ENCODE peak calls at places on chromosomes 1 and 21, in seven cellular contexts. One of them, this sample, is unnamed.

GRCh38 chr1:229408458-229409037 is 25.3 kb downstream of the ACTA1 start:
- DNase-seq in stimulated activated CD4-positive, alpha-beta T cell treated with anti-CD3 and anti-CD28 coated beads, Interleukin-4, amount 100 ng/mL, for 48 hours: no peak
- DNase-seq in activated CD4-positive, CD25-positive, alpha-beta regulatory T cell treated with anti-CD3 and anti-CD28 coated beads, Interleukin-2, amount 50 U/mL, for 72 hours: no peak
- DNase-seq in fibroblast of the conjunctiva: no peak
- DNase-seq in mesenchymal stem cell: peak
- DNase-seq in ovary: no peak
- DNase-seq in COR-L47: no peak
- DNase-seq in this sample: no peak

GRCh38 chr1:115183711-115184259 is 94.5 kb upstream of the TSPAN2 start:
- DNase-seq in mesenchymal stem cell: no peak
- DNase-seq in activated CD4-positive, CD25-positive, alpha-beta regulatory T cell treated with anti-CD3 and anti-CD28 coated beads, Interleukin-2, amount 50 U/mL, for 72 hours: no peak
- DNase-seq in stimulated activated CD4-positive, alpha-beta T cell treated with anti-CD3 and anti-CD28 coated beads, Interleukin-4, amount 100 ng/mL, for 48 hours: no peak
- DNase-seq in COR-L47: no peak
- DNase-seq in fibroblast of the conjunctiva: no peak
- DNase-seq in ovary: peak
- DNase-seq in this sample: no peak

GRCh38 chr21:20996421-20997307 is 1.5 kb upstream of the NCAM2 start:
- DNase-seq in fibroblast of the conjunctiva: no peak
- DNase-seq in ovary: no peak
- DNase-seq in activated CD4-positive, CD25-positive, alpha-beta regulatory T cell treated with anti-CD3 and anti-CD28 coated beads, Interleukin-2, amount 50 U/mL, for 72 hours: no peak
- DNase-seq in mesenchymal stem cell: peak
- DNase-seq in COR-L47: no peak
- DNase-seq in stimulated activated CD4-positive, alpha-beta T cell treated with anti-CD3 and anti-CD28 coated beads, Interleukin-4, amount 100 ng/mL, for 48 hours: no peak
- DNase-seq in this sample: no peak

GRCh38 chr1:22428672-22429071 is 23.0 kb upstream of the ZBTB40 start:
- DNase-seq in activated CD4-positive, CD25-positive, alpha-beta regulatory T cell treated with anti-CD3 and anti-CD28 coated beads, Interleukin-2, amount 50 U/mL, for 72 hours: no peak
- DNase-seq in ovary: no peak
- DNase-seq in fibroblast of the conjunctiva: peak
- DNase-seq in mesenchymal stem cell: peak
- DNase-seq in COR-L47: peak
- DNase-seq in stimulated activated CD4-positive, alpha-beta T cell treated with anti-CD3 and anti-CD28 coated beads, Interleukin-4, amount 100 ng/mL, for 48 hours: no peak
- DNase-seq in this sample: no peak

GRCh38 chr1:190475394-190476250 is 2.0 kb downstream of the BRINP3 start:
- DNase-seq in activated CD4-positive, CD25-positive, alpha-beta regulatory T cell treated with anti-CD3 and anti-CD28 coated beads, Interleukin-2, amount 50 U/mL, for 72 hours: no peak
- DNase-seq in stimulated activated CD4-positive, alpha-beta T cell treated with anti-CD3 and anti-CD28 coated beads, Interleukin-4, amount 100 ng/mL, for 48 hours: no peak
- DNase-seq in fibroblast of the conjunctiva: no peak
- DNase-seq in mesenchymal stem cell: no peak
- DNase-seq in ovary: no peak
- DNase-seq in COR-L47: no peak
- DNase-seq in this sample: no peak

GRCh38 chr1:201022824-201023516 is 544 bp downstream of the KIF21B start:
- DNase-seq in mesenchymal stem cell: peak
- DNase-seq in activated CD4-positive, CD25-positive, alpha-beta regulatory T cell treated with anti-CD3 and anti-CD28 coated beads, Interleukin-2, amount 50 U/mL, for 72 hours: no peak
- DNase-seq in stimulated activated CD4-positive, alpha-beta T cell treated with anti-CD3 and anti-CD28 coated beads, Interleukin-4, amount 100 ng/mL, for 48 hours: peak
- DNase-seq in fibroblast of the conjunctiva: no peak
- DNase-seq in ovary: no peak
- DNase-seq in COR-L47: peak
- DNase-seq in this sample: no peak

GRCh38 chr21:25638634-25639166 is 358 bp upstream of the JAM2 start:
- DNase-seq in mesenchymal stem cell: peak
- DNase-seq in ovary: no peak
- DNase-seq in fibroblast of the conjunctiva: no peak
- DNase-seq in activated CD4-positive, CD25-positive, alpha-beta regulatory T cell treated with anti-CD3 and anti-CD28 coated beads, Interleukin-2, amount 50 U/mL, for 72 hours: no peak
- DNase-seq in stimulated activated CD4-positive, alpha-beta T cell treated with anti-CD3 and anti-CD28 coated beads, Interleukin-4, amount 100 ng/mL, for 48 hours: no peak
- DNase-seq in COR-L47: no peak
- DNase-seq in this sample: no peak

GRCh38 chr1:157472302-157472701 is 80.0 kb downstream of the FCRL5 start:
- DNase-seq in stimulated activated CD4-positive, alpha-beta T cell treated with anti-CD3 and anti-CD28 coated beads, Interleukin-4, amount 100 ng/mL, for 48 hours: no peak
- DNase-seq in ovary: no peak
- DNase-seq in COR-L47: peak
- DNase-seq in activated CD4-positive, CD25-positive, alpha-beta regulatory T cell treated with anti-CD3 and anti-CD28 coated beads, Interleukin-2, amount 50 U/mL, for 72 hours: no peak
- DNase-seq in fibroblast of the conjunctiva: no peak
- DNase-seq in mesenchymal stem cell: no peak
- DNase-seq in this sample: no peak

GRCh38 chr1:23732363-23733224 is 10.7 kb upstream of the ELOA start:
- DNase-seq in mesenchymal stem cell: no peak
- DNase-seq in stimulated activated CD4-positive, alpha-beta T cell treated with anti-CD3 and anti-CD28 coated beads, Interleukin-4, amount 100 ng/mL, for 48 hours: no peak
- DNase-seq in fibroblast of the conjunctiva: no peak
- DNase-seq in activated CD4-positive, CD25-positive, alpha-beta regulatory T cell treated with anti-CD3 and anti-CD28 coated beads, Interleukin-2, amount 50 U/mL, for 72 hours: no peak
- DNase-seq in ovary: no peak
- DNase-seq in COR-L47: no peak
- DNase-seq in this sample: no peak

GRCh38 chr1:167248707-167249642 is 28.3 kb downstream of the POU2F1 start:
- DNase-seq in activated CD4-positive, CD25-positive, alpha-beta regulatory T cell treated with anti-CD3 and anti-CD28 coated beads, Interleukin-2, amount 50 U/mL, for 72 hours: no peak
- DNase-seq in stimulated activated CD4-positive, alpha-beta T cell treated with anti-CD3 and anti-CD28 coated beads, Interleukin-4, amount 100 ng/mL, for 48 hours: no peak
- DNase-seq in COR-L47: no peak
- DNase-seq in ovary: no peak
- DNase-seq in mesenchymal stem cell: no peak
- DNase-seq in fibroblast of the conjunctiva: no peak
- DNase-seq in this sample: no peak

GRCh38 chr1:21439721-21440629 is at the start of gene NBPF3:
- DNase-seq in fibroblast of the conjunctiva: peak
- DNase-seq in stimulated activated CD4-positive, alpha-beta T cell treated with anti-CD3 and anti-CD28 coated beads, Interleukin-4, amount 100 ng/mL, for 48 hours: peak
- DNase-seq in activated CD4-positive, CD25-positive, alpha-beta regulatory T cell treated with anti-CD3 and anti-CD28 coated beads, Interleukin-2, amount 50 U/mL, for 72 hours: peak
- DNase-seq in mesenchymal stem cell: peak
- DNase-seq in ovary: peak
- DNase-seq in COR-L47: peak
- DNase-seq in this sample: peak

GRCh38 chr1:90717665-90718410 is 736 bp upstream of the BARHL2 start:
- DNase-seq in fibroblast of the conjunctiva: no peak
- DNase-seq in mesenchymal stem cell: peak
- DNase-seq in stimulated activated CD4-positive, alpha-beta T cell treated with anti-CD3 and anti-CD28 coated beads, Interleukin-4, amount 100 ng/mL, for 48 hours: no peak
- DNase-seq in COR-L47: peak
- DNase-seq in activated CD4-positive, CD25-positive, alpha-beta regulatory T cell treated with anti-CD3 and anti-CD28 coated beads, Interleukin-2, amount 50 U/mL, for 72 hours: no peak
- DNase-seq in ovary: no peak
- DNase-seq in this sample: no peak

GRCh38 chr21:42590431-42591131 is 62.8 kb upstream of the PDE9A start:
- DNase-seq in stimulated activated CD4-positive, alpha-beta T cell treated with anti-CD3 and anti-CD28 coated beads, Interleukin-4, amount 100 ng/mL, for 48 hours: no peak
- DNase-seq in COR-L47: no peak
- DNase-seq in mesenchymal stem cell: no peak
- DNase-seq in activated CD4-positive, CD25-positive, alpha-beta regulatory T cell treated with anti-CD3 and anti-CD28 coated beads, Interleukin-2, amount 50 U/mL, for 72 hours: no peak
- DNase-seq in fibroblast of the conjunctiva: no peak
- DNase-seq in ovary: no peak
- DNase-seq in this sample: no peak

GRCh38 chr1:2193514-2194251 is 889 bp downstream of the FAAP20 start:
- DNase-seq in stimulated activated CD4-positive, alpha-beta T cell treated with anti-CD3 and anti-CD28 coated beads, Interleukin-4, amount 100 ng/mL, for 48 hours: no peak
- DNase-seq in fibroblast of the conjunctiva: no peak
- DNase-seq in activated CD4-positive, CD25-positive, alpha-beta regulatory T cell treated with anti-CD3 and anti-CD28 coated beads, Interleukin-2, amount 50 U/mL, for 72 hours: no peak
- DNase-seq in COR-L47: peak
- DNase-seq in ovary: peak
- DNase-seq in mesenchymal stem cell: no peak
- DNase-seq in this sample: no peak

GRCh38 chr1:66623812-66624211 is 89.9 kb downstream of the SGIP1 start:
- DNase-seq in COR-L47: no peak
- DNase-seq in fibroblast of the conjunctiva: peak
- DNase-seq in mesenchymal stem cell: peak
- DNase-seq in ovary: no peak
- DNase-seq in activated CD4-positive, CD25-positive, alpha-beta regulatory T cell treated with anti-CD3 and anti-CD28 coated beads, Interleukin-2, amount 50 U/mL, for 72 hours: no peak
- DNase-seq in stimulated activated CD4-positive, alpha-beta T cell treated with anti-CD3 and anti-CD28 coated beads, Interleukin-4, amount 100 ng/mL, for 48 hours: no peak
- DNase-seq in this sample: peak

GRCh38 chr1:25744140-25744581 is 55.8 kb upstream of the SELENON start:
- DNase-seq in stimulated activated CD4-positive, alpha-beta T cell treated with anti-CD3 and anti-CD28 coated beads, Interleukin-4, amount 100 ng/mL, for 48 hours: no peak
- DNase-seq in ovary: peak
- DNase-seq in mesenchymal stem cell: peak
- DNase-seq in activated CD4-positive, CD25-positive, alpha-beta regulatory T cell treated with anti-CD3 and anti-CD28 coated beads, Interleukin-2, amount 50 U/mL, for 72 hours: no peak
- DNase-seq in fibroblast of the conjunctiva: peak
- DNase-seq in COR-L47: peak
- DNase-seq in this sample: no peak

GRCh38 chr1:44086722-44087474 is 31.7 kb upstream of the KLF17 start:
- DNase-seq in fibroblast of the conjunctiva: no peak
- DNase-seq in stimulated activated CD4-positive, alpha-beta T cell treated with anti-CD3 and anti-CD28 coated beads, Interleukin-4, amount 100 ng/mL, for 48 hours: no peak
- DNase-seq in activated CD4-positive, CD25-positive, alpha-beta regulatory T cell treated with anti-CD3 and anti-CD28 coated beads, Interleukin-2, amount 50 U/mL, for 72 hours: no peak
- DNase-seq in mesenchymal stem cell: no peak
- DNase-seq in COR-L47: no peak
- DNase-seq in ovary: no peak
- DNase-seq in this sample: no peak

GRCh38 chr1:221023482-221023881 is 144.2 kb downstream of the HLX start:
- DNase-seq in COR-L47: no peak
- DNase-seq in fibroblast of the conjunctiva: no peak
- DNase-seq in stimulated activated CD4-positive, alpha-beta T cell treated with anti-CD3 and anti-CD28 coated beads, Interleukin-4, amount 100 ng/mL, for 48 hours: no peak
- DNase-seq in activated CD4-positive, CD25-positive, alpha-beta regulatory T cell treated with anti-CD3 and anti-CD28 coated beads, Interleukin-2, amount 50 U/mL, for 72 hours: no peak
- DNase-seq in mesenchymal stem cell: no peak
- DNase-seq in ovary: no peak
- DNase-seq in this sample: no peak

GRCh38 chr1:1958071-1958541 is 39.0 kb upstream of the TMEM52 start:
- DNase-seq in COR-L47: no peak
- DNase-seq in stimulated activated CD4-positive, alpha-beta T cell treated with anti-CD3 and anti-CD28 coated beads, Interleukin-4, amount 100 ng/mL, for 48 hours: no peak
- DNase-seq in fibroblast of the conjunctiva: no peak
- DNase-seq in mesenchymal stem cell: no peak
- DNase-seq in ovary: no peak
- DNase-seq in activated CD4-positive, CD25-positive, alpha-beta regulatory T cell treated with anti-CD3 and anti-CD28 coated beads, Interleukin-2, amount 50 U/mL, for 72 hours: no peak
- DNase-seq in this sample: no peak

GRCh38 chr1:55055084-55055882 is 15.9 kb downstream of the PCSK9 start:
- DNase-seq in stimulated activated CD4-positive, alpha-beta T cell treated with anti-CD3 and anti-CD28 coated beads, Interleukin-4, amount 100 ng/mL, for 48 hours: no peak
- DNase-seq in fibroblast of the conjunctiva: no peak
- DNase-seq in ovary: no peak
- DNase-seq in mesenchymal stem cell: no peak
- DNase-seq in COR-L47: no peak
- DNase-seq in activated CD4-positive, CD25-positive, alpha-beta regulatory T cell treated with anti-CD3 and anti-CD28 coated beads, Interleukin-2, amount 50 U/mL, for 72 hours: peak
- DNase-seq in this sample: no peak

GRCh38 chr1:154962238-154962678 is 676 bp upstream of the PYGO2 start:
- DNase-seq in fibroblast of the conjunctiva: no peak
- DNase-seq in ovary: peak
- DNase-seq in COR-L47: no peak
- DNase-seq in mesenchymal stem cell: peak
- DNase-seq in stimulated activated CD4-positive, alpha-beta T cell treated with anti-CD3 and anti-CD28 coated beads, Interleukin-4, amount 100 ng/mL, for 48 hours: no peak
- DNase-seq in activated CD4-positive, CD25-positive, alpha-beta regulatory T cell treated with anti-CD3 and anti-CD28 coated beads, Interleukin-2, amount 50 U/mL, for 72 hours: no peak
- DNase-seq in this sample: no peak

GRCh38 chr1:40404670-40405462 is 31.3 kb downstream of the SMAP2 start:
- DNase-seq in ovary: no peak
- DNase-seq in activated CD4-positive, CD25-positive, alpha-beta regulatory T cell treated with anti-CD3 and anti-CD28 coated beads, Interleukin-2, amount 50 U/mL, for 72 hours: no peak
- DNase-seq in stimulated activated CD4-positive, alpha-beta T cell treated with anti-CD3 and anti-CD28 coated beads, Interleukin-4, amount 100 ng/mL, for 48 hours: no peak
- DNase-seq in fibroblast of the conjunctiva: peak
- DNase-seq in COR-L47: peak
- DNase-seq in mesenchymal stem cell: peak
- DNase-seq in this sample: peak

GRCh38 chr1:230891984-230892383 is 23.7 kb upstream of the C1orf198 start:
- DNase-seq in fibroblast of the conjunctiva: no peak
- DNase-seq in activated CD4-positive, CD25-positive, alpha-beta regulatory T cell treated with anti-CD3 and anti-CD28 coated beads, Interleukin-2, amount 50 U/mL, for 72 hours: no peak
- DNase-seq in stimulated activated CD4-positive, alpha-beta T cell treated with anti-CD3 and anti-CD28 coated beads, Interleukin-4, amount 100 ng/mL, for 48 hours: no peak
- DNase-seq in mesenchymal stem cell: no peak
- DNase-seq in ovary: no peak
- DNase-seq in COR-L47: no peak
- DNase-seq in this sample: no peak

GRCh38 chr1:56517404-56518130 is 61.8 kb downstream of the PLPP3 start:
- DNase-seq in activated CD4-positive, CD25-positive, alpha-beta regulatory T cell treated with anti-CD3 and anti-CD28 coated beads, Interleukin-2, amount 50 U/mL, for 72 hours: no peak
- DNase-seq in COR-L47: no peak
- DNase-seq in stimulated activated CD4-positive, alpha-beta T cell treated with anti-CD3 and anti-CD28 coated beads, Interleukin-4, amount 100 ng/mL, for 48 hours: no peak
- DNase-seq in ovary: no peak
- DNase-seq in mesenchymal stem cell: no peak
- DNase-seq in fibroblast of the conjunctiva: no peak
- DNase-seq in this sample: no peak

GRCh38 chr1:201902198-201902597 is 13.5 kb downstream of the SHISA4 start:
- DNase-seq in mesenchymal stem cell: peak
- DNase-seq in fibroblast of the conjunctiva: no peak
- DNase-seq in activated CD4-positive, CD25-positive, alpha-beta regulatory T cell treated with anti-CD3 and anti-CD28 coated beads, Interleukin-2, amount 50 U/mL, for 72 hours: no peak
- DNase-seq in stimulated activated CD4-positive, alpha-beta T cell treated with anti-CD3 and anti-CD28 coated beads, Interleukin-4, amount 100 ng/mL, for 48 hours: no peak
- DNase-seq in COR-L47: no peak
- DNase-seq in ovary: no peak
- DNase-seq in this sample: no peak

This sample was measured in pulmonary artery endothelial cell.